ENCODE peak calls at places on chromosome 9, in ten cellular contexts. V, N, G, I, E, J, X, A, L and O are unnamed samples.

GRCh38 chr9:127847155-127847463 is 7.3 kb downstream of the ENG start:
- DNase-seq in V (no peak), N (no peak), G (no peak), I (no peak), E (peak), J (no peak), X (peak), A (no peak), L (no peak), O (no peak)

GRCh38 chr9:130241198-130241535 is 24.4 kb upstream of the HMCN2 start:
- DNase-seq in V (no peak), N (no peak), G (no peak), I (no peak), E (no peak), J (no peak), X (no peak), A (no peak), L (no peak), O (no peak)

GRCh38 chr9:72025956-72026355 is 34.5 kb downstream of the C9orf57 start:
- DNase-seq in V (no peak), N (no peak), G (no peak), I (no peak), E (no peak), J (no peak), X (peak), A (no peak), L (no peak), O (peak)

GRCh38 chr9:109730228-109730627 is 49.8 kb upstream of the PALM2AKAP2 start:
- DNase-seq in V (no peak), N (no peak), G (peak), I (no peak), E (no peak), J (no peak), X (no peak), A (no peak), L (no peak), O (no peak)

GRCh38 chr9:3954950-3955670 is 344.8 kb downstream of the GLIS3 start:
- DNase-seq in V (no peak), N (no peak), G (no peak), I (no peak), E (no peak), J (no peak), X (peak), A (no peak), L (no peak), O (no peak)

GRCh38 chr9:123614503-123615258 is 258.7 kb downstream of the CRB2 start:
- DNase-seq in V (no peak), N (no peak), G (no peak), I (no peak), E (no peak), J (no peak), X (no peak), A (no peak), L (no peak), O (no peak)

GRCh38 chr9:97928968-97929604 is 6.8 kb upstream of the TRMO start:
- DNase-seq in V (no peak), N (no peak), G (no peak), I (no peak), E (no peak), J (no peak), X (no peak), A (no peak), L (no peak), O (no peak)

GRCh38 chr9:129814432-129815223 is 9.3 kb downstream of the TOR1A start:
- DNase-seq in V (no peak), N (peak), G (no peak), I (no peak), E (no peak), J (no peak), X (no peak), A (no peak), L (no peak), O (no peak)

GRCh38 chr9:237141-237857 is 22.6 kb downstream of the DOCK8 start:
- DNase-seq in V (no peak), N (no peak), G (no peak), I (no peak), E (no peak), J (no peak), X (no peak), A (no peak), L (no peak), O (no peak)